ENCODE peak calls at places on chromosome 20, in nine cellular contexts. C, Y, K, H, P, R, U, A and T are unnamed samples.

GRCh38 chr20:63355781-63356295 is 5.3 kb downstream of the CHRNA4 start:
- DNase-seq in C (no peak), Y (no peak), K (no peak), H (no peak), P (no peak), R (no peak), U (no peak), A (no peak), T (no peak)

GRCh38 chr20:3612795-3613560 is 50.2 kb downstream of the GFRA4 start:
- DNase-seq in C (no peak), Y (no peak), K (no peak), H (no peak), P (no peak), R (no peak), U (no peak), A (no peak), T (no peak)

GRCh38 chr20:3135507-3136070 is 24.1 kb downstream of the FASTKD5 start:
- DNase-seq in C (peak), Y (no peak), K (no peak), H (no peak), P (no peak), R (no peak), U (peak), A (no peak), T (no peak)

GRCh38 chr20:39452583-39453193 is 490.5 kb downstream of the DHX35 start:
- DNase-seq in C (no peak), Y (no peak), K (no peak), H (no peak), P (no peak), R (no peak), U (no peak), A (no peak), T (no peak)

GRCh38 chr20:57248132-57248797 is 18.2 kb downstream of the BMP7 start:
- DNase-seq in C (no peak), Y (no peak), K (no peak), H (no peak), P (no peak), R (no peak), U (no peak), A (no peak), T (no peak)

GRCh38 chr20:56916345-56916622 is 287.2 kb downstream of the TFAP2C start:
- DNase-seq in C (no peak), Y (no peak), K (no peak), H (no peak), P (no peak), R (no peak), U (no peak), A (no peak), T (no peak)

GRCh38 chr20:16801919-16802651 is 53.9 kb downstream of the OTOR start:
- DNase-seq in C (peak), Y (peak), K (peak), H (peak), P (no peak), R (peak), U (peak), A (peak), T (peak)

GRCh38 chr20:21505161-21505809 is 8.6 kb downstream of the NKX2-2 start:
- DNase-seq in C (peak), Y (peak), K (peak), H (peak), P (peak), R (peak), U (peak), A (peak), T (peak)

GRCh38 chr20:31260326-31260932 is 3.0 kb downstream of the DEFB115 start:
- DNase-seq in C (peak), Y (no peak), K (no peak), H (peak), P (no peak), R (no peak), U (peak), A (peak), T (no peak)

GRCh38 chr20:58986968-58987517 is 6.0 kb downstream of the NELFCD start:
- DNase-seq in C (no peak), Y (no peak), K (no peak), H (no peak), P (no peak), R (no peak), U (no peak), A (no peak), T (no peak)

DNA sequence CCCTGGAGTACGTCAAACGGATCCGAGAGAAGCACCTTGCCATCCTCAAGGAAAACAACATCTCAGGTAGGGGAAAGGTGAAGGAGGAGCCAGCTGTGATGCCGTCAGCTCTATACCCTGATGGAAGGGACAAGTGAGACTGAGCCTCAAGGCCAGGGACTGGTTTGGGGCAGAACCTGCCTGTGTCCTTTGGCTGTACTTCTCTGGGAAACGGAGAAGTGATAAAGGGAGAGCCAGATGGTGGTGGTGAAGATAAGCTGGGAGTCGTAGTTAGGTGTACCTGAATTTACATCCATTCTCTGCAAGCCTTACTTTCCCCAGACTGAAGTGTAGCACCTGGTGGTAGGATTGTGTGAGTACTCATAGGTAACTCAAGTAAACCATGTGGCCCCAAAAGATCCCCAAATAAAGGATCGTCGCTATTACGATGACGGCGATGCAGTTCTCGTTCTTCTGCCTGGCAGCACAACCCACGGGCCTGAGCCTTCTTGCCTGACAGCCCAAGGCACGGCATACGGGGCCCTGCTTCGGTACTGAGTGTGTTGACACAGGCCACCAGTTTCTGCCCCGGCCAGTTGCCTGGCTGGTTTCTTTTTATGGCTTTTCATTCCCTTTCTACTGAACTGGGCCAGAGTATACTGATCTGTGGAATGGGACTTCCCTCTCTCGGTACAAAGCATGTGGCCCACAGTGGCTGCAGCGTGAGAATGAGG is 10.6 kb downstream of the PCIF1 start:
- DNase-seq in C (no peak), Y (no peak), K (no peak), H (no peak), P (no peak), R (no peak), U (no peak), A (no peak), T (no peak)
- TF ChIP-seq CTCF in C (peak), Y (peak), K (no peak), H (no peak), P (no peak), R (no peak), U (peak), A (no peak), T (no peak)

GRCh38 chr20:36440370-36441026 is 100.8 kb upstream of the MYL9 start:
- DNase-seq in C (no peak), Y (no peak), K (no peak), H (no peak), P (no peak), R (no peak), U (no peak), A (no peak), T (no peak)

GRCh38 chr20:36441416-36441815 is 99.9 kb upstream of the MYL9 start:
- DNase-seq in C (no peak), Y (no peak), K (no peak), H (no peak), P (no peak), R (no peak), U (no peak), A (no peak), T (no peak)

GRCh38 chr20:36439040-36439730 is 102.1 kb upstream of the MYL9 start:
- DNase-seq in C (peak), Y (peak), K (peak), H (peak), P (no peak), R (peak), U (peak), A (peak), T (peak)

GRCh38 chr20:36441027-36441414 is 100.3 kb upstream of the MYL9 start:
- DNase-seq in C (no peak), Y (no peak), K (no peak), H (no peak), P (no peak), R (no peak), U (no peak), A (no peak), T (no peak)

GRCh38 chr20:36439731-36440072 is 101.6 kb upstream of the MYL9 start:
- DNase-seq in C (no peak), Y (no peak), K (no peak), H (no peak), P (no peak), R (peak), U (no peak), A (no peak), T (no peak)
- TF ChIP-seq CTCF in C (no peak), Y (no peak), K (no peak), H (no peak), P (no peak), R (no peak), U (peak), A (no peak), T (peak)

GRCh38 chr20:50138479-50139393 is 14.8 kb downstream of the PEDS1 start:
- DNase-seq in C (peak), Y (no peak), K (no peak), H (no peak), P (no peak), R (no peak), U (no peak), A (no peak), T (no peak)
- TF ChIP-seq CTCF in C (peak), Y (no peak), K (no peak), H (no peak), P (no peak), R (no peak), U (no peak), A (no peak), T (no peak)

GRCh38 chr20:20248620-20249200 is 119.2 kb upstream of the INSM1 start:
- DNase-seq in C (no peak), Y (no peak), K (no peak), H (no peak), P (peak), R (no peak), U (no peak), A (no peak), T (no peak)
- TF ChIP-seq CTCF in C (no peak), Y (no peak), K (no peak), H (no peak), P (no peak), R (no peak), U (no peak), A (no peak), T (no peak)

GRCh38 chr20:61567204-61567603 is 315.1 kb downstream of the CDH4 start:
- DNase-seq in C (no peak), Y (no peak), K (peak), H (no peak), P (no peak), R (no peak), U (no peak), A (no peak), T (no peak)

GRCh38 chr20:61566691-61567090 is 314.6 kb downstream of the CDH4 start:
- DNase-seq in C (no peak), Y (no peak), K (peak), H (no peak), P (no peak), R (no peak), U (no peak), A (no peak), T (no peak)

GRCh38 chr20:61562897-61563504 is 310.9 kb downstream of the CDH4 start:
- DNase-seq in C (no peak), Y (no peak), K (peak), H (no peak), P (no peak), R (no peak), U (no peak), A (no peak), T (no peak)

GRCh38 chr20:61564628-61565027 is 312.6 kb downstream of the CDH4 start:
- DNase-seq in C (no peak), Y (no peak), K (no peak), H (no peak), P (no peak), R (no peak), U (no peak), A (no peak), T (no peak)

DNA sequence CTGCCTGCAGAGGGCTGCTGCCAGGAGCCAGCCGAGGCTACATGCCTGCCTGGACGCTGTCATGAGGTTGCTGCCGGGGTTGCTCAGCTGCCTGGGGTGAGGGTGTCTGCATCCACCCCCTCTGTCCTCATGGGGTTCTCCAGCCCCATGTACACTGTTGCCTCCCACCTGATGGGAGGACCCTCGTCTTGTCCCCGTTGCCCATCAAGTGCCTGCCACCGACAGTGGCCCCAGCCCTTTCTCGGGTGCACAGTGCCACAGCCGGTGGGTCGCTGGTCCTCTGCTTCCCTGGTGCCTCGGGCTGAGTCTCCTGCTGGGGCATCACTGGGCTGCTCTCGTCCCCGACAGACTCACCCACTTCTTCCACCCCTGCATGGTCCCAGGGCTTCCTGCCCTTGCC is 313.7 kb downstream of the CDH4 start:
- DNase-seq in C (no peak), Y (no peak), K (peak), H (no peak), P (no peak), R (no peak), U (no peak), A (no peak), T (no peak)
- TF ChIP-seq CTCF in C (no peak), Y (no peak), K (no peak), H (no peak), P (no peak), R (no peak), U (no peak), A (no peak), T (no peak)

DNA sequence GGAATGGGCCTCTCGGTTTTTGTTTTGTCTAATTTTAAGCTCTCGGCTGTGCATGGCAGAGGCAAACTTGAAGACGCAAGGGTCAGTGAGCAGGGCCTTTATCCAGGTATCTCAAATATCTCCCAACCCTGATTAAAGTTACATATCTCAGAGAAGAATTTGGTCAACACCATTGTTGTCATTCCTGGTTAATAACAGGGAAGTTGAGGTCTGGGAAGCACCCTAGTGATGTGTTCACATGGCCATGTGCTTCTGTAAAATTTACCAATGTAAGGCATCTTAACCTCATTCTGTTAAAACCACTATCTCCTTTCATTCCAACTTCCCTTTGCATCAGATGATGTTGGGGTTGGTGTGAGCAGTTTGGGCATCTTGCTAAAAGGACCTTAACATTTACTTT is 4.0 kb upstream of the FAM110A start:
- DNase-seq in C (no peak), Y (no peak), K (no peak), H (no peak), P (no peak), R (no peak), U (no peak), A (no peak), T (no peak)
- TF ChIP-seq CTCF in C (no peak), Y (no peak), K (no peak), H (no peak), P (no peak), R (no peak), U (no peak), A (no peak), T (no peak)

GRCh38 chr20:13898012-13898612 is 92.3 kb downstream of the SEL1L2 start:
- DNase-seq in C (no peak), Y (no peak), K (no peak), H (no peak), P (no peak), R (no peak), U (no peak), A (peak), T (no peak)
- TF ChIP-seq CTCF in C (no peak), Y (no peak), K (no peak), H (peak), P (peak), R (no peak), U (peak), A (peak), T (no peak)

GRCh38 chr20:44716309-44717106 is 1.3 kb downstream of the CCN5 start:
- DNase-seq in C (no peak), Y (no peak), K (peak), H (no peak), P (no peak), R (no peak), U (no peak), A (no peak), T (no peak)

GRCh38 chr20:44720617-44720993 is 5.4 kb downstream of the CCN5 start:
- DNase-seq in C (peak), Y (no peak), K (peak), H (no peak), P (no peak), R (no peak), U (peak), A (peak), T (no peak)

GRCh38 chr20:44715495-44716308 is 533 bp downstream of the CCN5 start:
- DNase-seq in C (no peak), Y (no peak), K (peak), H (no peak), P (no peak), R (no peak), U (no peak), A (no peak), T (no peak)

GRCh38 chr20:44719841-44720240 is 4.7 kb downstream of the CCN5 start:
- DNase-seq in C (no peak), Y (no peak), K (peak), H (no peak), P (no peak), R (no peak), U (no peak), A (no peak), T (no peak)

GRCh38 chr20:44717986-44718385 is 2.8 kb downstream of the CCN5 start:
- DNase-seq in C (no peak), Y (peak), K (peak), H (no peak), P (no peak), R (no peak), U (no peak), A (no peak), T (peak)
- TF ChIP-seq CTCF in C (peak), Y (peak), K (no peak), H (peak), P (no peak), R (no peak), U (peak), A (no peak), T (no peak)